ENCODE peak calls at places on chromosomes 16 and 17, in six cellular contexts. F is GM12878, W is K562, A is A549, X is endothelial cell of umbilical vein, H is HepG2. B is an unnamed sample.

GRCh38 chr17:27569257-27569722 is 61.7 kb upstream of the LGALS9 start:
- DNase-seq in F (no peak), W (peak), A (peak), X (peak), H (no peak), B (peak)

GRCh38 chr16:29857133-29857760 is 5.8 kb downstream of the CDIPT start:
- DNase-seq in F (no peak), W (no peak), A (no peak), X (no peak), H (no peak), B (no peak)

GRCh38 chr16:87946596-87947350 is 4.5 kb upstream of the BANP start:
- DNase-seq in F (no peak), W (no peak), A (no peak), X (no peak), H (no peak), B (no peak)

GRCh38 chr16:50458694-50459271 is 89.4 kb upstream of the NKD1 start:
- DNase-seq in F (no peak), W (no peak), A (no peak), X (no peak), H (no peak), B (no peak)

GRCh38 chr16:87295259-87295658 is 21.9 kb downstream of the C16orf95 start:
- DNase-seq in F (no peak), W (peak), A (no peak), X (no peak), H (peak), B (peak)

GRCh38 chr16:2749476-2749875 is 3.0 kb upstream of the SRRM2 start:
- DNase-seq in F (no peak), W (no peak), A (no peak), X (no peak), H (no peak), B (no peak)

GRCh38 chr17:47999612-48000011 is 28.7 kb downstream of the CDK5RAP3 start:
- DNase-seq in F (no peak), W (no peak), A (peak), X (peak), H (no peak), B (peak)

GRCh38 chr17:71440513-71440912 is 680.3 kb upstream of the SOX9 start:
- DNase-seq in F (no peak), W (no peak), A (no peak), X (no peak), H (no peak), B (no peak)

GRCh38 chr16:9107025-9107970 is 15.9 kb downstream of the HAPSTR1 start:
- DNase-seq in F (no peak), W (no peak), A (no peak), X (no peak), H (no peak), B (no peak)

GRCh38 chr16:16045879-16046278 is 96.5 kb downstream of the ABCC1 start:
- DNase-seq in F (no peak), W (no peak), A (no peak), X (no peak), H (no peak), B (peak)

GRCh38 chr17:45241315-45242011 is 19.8 kb downstream of the FMNL1 start:
- DNase-seq in F (no peak), W (peak), A (no peak), X (no peak), H (no peak), B (no peak)

GRCh38 chr16:86862596-86862995 is 284.2 kb downstream of the FOXL1 start:
- DNase-seq in F (no peak), W (no peak), A (no peak), X (peak), H (no peak), B (no peak)

GRCh38 chr17:46943511-46944393 is 20.8 kb downstream of the GOSR2 start:
- DNase-seq in F (no peak), W (peak), A (no peak), X (peak), H (peak), B (peak)

GRCh38 chr17:64221679-64222078 is 41.4 kb downstream of the TEX2 start:
- DNase-seq in F (no peak), W (no peak), A (no peak), X (no peak), H (no peak), B (no peak)

GRCh38 chr17:45924332-45924820 is 30.0 kb downstream of the MAPT start:
- DNase-seq in F (no peak), W (no peak), A (no peak), X (no peak), H (no peak), B (no peak)

GRCh38 chr17:72399608-72400487 is 279.0 kb downstream of the SOX9 start:
- DNase-seq in F (no peak), W (no peak), A (no peak), X (no peak), H (peak), B (no peak)

GRCh38 chr16:70800306-70800705 is 652 bp downstream of the VAC14 start:
- DNase-seq in F (no peak), W (no peak), A (no peak), X (no peak), H (no peak), B (no peak)

GRCh38 chr17:68431045-68431608 is 26.2 kb downstream of the WIPI1 start:
- DNase-seq in F (no peak), W (no peak), A (no peak), X (no peak), H (no peak), B (no peak)

GRCh38 chr17:10879110-10879509 is 41.2 kb upstream of the PIRT start:
- DNase-seq in F (no peak), W (no peak), A (no peak), X (no peak), H (no peak), B (peak)

GRCh38 chr16:29315916-29316517 is 90.5 kb downstream of the NPIPB11 start:
- DNase-seq in F (no peak), W (no peak), A (no peak), X (no peak), H (no peak), B (no peak)

GRCh38 chr16:69057400-69058378 is 47.8 kb upstream of the HAS3 start:
- DNase-seq in F (peak), W (no peak), A (peak), X (no peak), H (no peak), B (peak)

GRCh38 chr16:23801387-23801786 is 34.4 kb upstream of the PRKCB start:
- DNase-seq in F (no peak), W (peak), A (peak), X (peak), H (peak), B (peak)

GRCh38 chr17:4617090-4617489 is 24.4 kb downstream of the ALOX15 start:
- DNase-seq in F (no peak), W (no peak), A (no peak), X (no peak), H (no peak), B (no peak)

GRCh38 chr16:78770353-78771091 is 671.1 kb downstream of the WWOX start:
- DNase-seq in F (no peak), W (peak), A (peak), X (no peak), H (peak), B (peak)

GRCh38 chr16:17289671-17290070 is 181.1 kb downstream of the XYLT1 start:
- DNase-seq in F (no peak), W (no peak), A (no peak), X (no peak), H (no peak), B (no peak)

GRCh38 chr16:57348361-57348760 is 10.2 kb upstream of the CCL22 start:
- DNase-seq in F (no peak), W (no peak), A (no peak), X (no peak), H (no peak), B (no peak)

GRCh38 chr17:13106171-13106570 is 88.3 kb upstream of the ELAC2 start:
- DNase-seq in F (no peak), W (no peak), A (no peak), X (no peak), H (no peak), B (no peak)

GRCh38 chr17:14582996-14583395 is 282.1 kb downstream of the HS3ST3B1 start:
- DNase-seq in F (no peak), W (no peak), A (no peak), X (no peak), H (no peak), B (no peak)

GRCh38 chr17:62927083-62927482 is 39.0 kb upstream of the TANC2 start:
- DNase-seq in F (no peak), W (no peak), A (no peak), X (no peak), H (no peak), B (no peak)

GRCh38 chr16:78709137-78709871 is 609.9 kb downstream of the WWOX start:
- DNase-seq in F (no peak), W (no peak), A (no peak), X (no peak), H (no peak), B (no peak)

GRCh38 chr16:54421220-54421619 is 134.6 kb upstream of the IRX3 start:
- DNase-seq in F (no peak), W (no peak), A (no peak), X (no peak), H (no peak), B (no peak)

DNA sequence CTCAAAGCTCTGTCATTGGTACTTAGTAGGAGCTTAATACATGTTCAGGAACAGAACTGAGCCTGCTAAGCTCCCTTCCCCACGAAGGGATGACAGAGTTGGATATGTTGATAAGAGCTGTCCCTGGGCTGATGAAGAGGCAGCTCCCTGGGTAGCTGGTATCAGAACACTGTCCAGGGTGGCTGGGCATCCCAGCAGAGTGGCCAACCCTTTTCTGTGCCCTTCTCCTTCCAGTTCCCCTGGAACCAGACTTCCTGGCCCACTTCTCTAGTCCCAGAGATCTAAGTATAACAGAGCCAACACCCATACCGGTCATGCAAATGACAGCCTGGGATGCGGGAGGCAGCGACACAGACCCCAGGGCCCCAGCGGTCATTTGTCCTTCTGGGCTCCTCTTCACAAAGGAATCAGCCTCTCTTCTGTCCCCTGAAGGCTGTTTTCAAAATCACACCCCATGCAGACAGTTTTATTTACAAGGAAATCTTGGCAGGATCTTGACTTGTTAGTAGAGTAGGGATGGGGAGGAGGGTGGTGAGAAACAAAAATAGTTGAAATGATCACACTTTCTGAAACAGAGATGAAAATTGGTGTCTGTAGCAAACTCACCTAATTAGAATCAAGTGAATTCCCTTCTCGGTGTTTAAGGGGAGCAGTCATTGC is 1.4 kb upstream of the RHBDL3 start:
- DNase-seq in F (no peak), W (no peak), A (peak), X (no peak), H (no peak), B (no peak)
- TF ChIP-seq MYC in F (no peak), W (no peak), A (no peak), X (no peak), H (no peak), B (no peak)

GRCh38 chr16:75552951-75553350 is 3.1 kb downstream of the TMEM231 start:
- DNase-seq in F (no peak), W (no peak), A (no peak), X (peak), H (no peak), B (no peak)
- TF ChIP-seq MYC in F (no peak), W (no peak), A (no peak), X (no peak), H (no peak), B (no peak)

GRCh38 chr17:78127240-78127887 is 1.2 kb downstream of the TMC6 start:
- DNase-seq in F (no peak), W (peak), A (no peak), X (no peak), H (peak), B (peak)

GRCh38 chr17:78127888-78128615 is 503 bp downstream of the TMC6 start:
- DNase-seq in F (no peak), W (peak), A (peak), X (no peak), H (peak), B (peak)

GRCh38 chr17:78129385-78130079 is 977 bp upstream of the TMC6 start:
- DNase-seq in F (no peak), W (no peak), A (no peak), X (no peak), H (no peak), B (peak)

GRCh38 chr17:78130080-78130438 is 512 bp upstream of the TMC8 start:
- DNase-seq in F (no peak), W (no peak), A (no peak), X (no peak), H (no peak), B (no peak)

GRCh38 chr17:78128616-78129384 is at the start of gene TMC6:
- DNase-seq in F (no peak), W (peak), A (peak), X (peak), H (peak), B (peak)
- TF ChIP-seq MYC in F (no peak), W (peak), A (no peak), X (no peak), H (peak), B (peak)

GRCh38 chr17:17175917-17176316 is 30.2 kb downstream of the PLD6 start:
- DNase-seq in F (no peak), W (no peak), A (no peak), X (no peak), H (no peak), B (peak)
- TF ChIP-seq MYC in F (no peak), W (no peak), A (no peak), X (no peak), H (no peak), B (no peak)

DNA sequence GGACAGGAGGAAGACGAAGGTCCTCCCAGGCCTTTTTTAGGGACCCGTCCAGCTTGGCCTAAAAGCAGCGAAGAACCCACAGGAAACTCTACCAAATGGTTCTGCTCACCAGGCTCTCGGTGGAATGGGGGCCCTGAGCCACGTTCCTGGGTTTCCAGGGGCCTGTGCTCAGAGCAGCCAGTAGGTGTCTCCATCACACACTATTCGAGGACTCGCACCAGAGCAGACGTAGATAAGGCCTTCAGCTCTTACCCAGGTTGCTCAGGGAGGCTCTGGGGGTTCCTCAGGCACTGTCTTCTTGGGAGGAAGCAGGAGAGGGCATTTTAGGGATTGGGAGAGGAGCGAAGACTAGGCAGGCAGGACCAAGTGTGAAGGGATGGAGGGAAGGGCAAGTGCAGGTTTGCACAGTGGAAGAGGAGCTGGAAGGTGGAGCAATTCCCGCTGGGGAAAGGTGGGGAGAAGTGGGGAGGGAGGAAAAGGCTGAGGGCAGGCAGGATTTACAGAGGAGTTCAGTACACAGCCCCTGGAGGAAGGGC is 157.1 kb downstream of the RGS9 start:
- DNase-seq in F (no peak), W (peak), A (peak), X (peak), H (peak), B (peak)
- TF ChIP-seq MYC in F (no peak), W (no peak), A (no peak), X (no peak), H (no peak), B (no peak)

GRCh38 chr17:20256144-20256543 is 211.2 kb downstream of the LGALS9B start:
- DNase-seq in F (no peak), W (no peak), A (no peak), X (no peak), H (no peak), B (no peak)

GRCh38 chr17:20253323-20253722 is 214.0 kb downstream of the LGALS9B start:
- DNase-seq in F (no peak), W (no peak), A (no peak), X (no peak), H (no peak), B (no peak)

GRCh38 chr17:20262116-20262977 is 205.0 kb downstream of the LGALS9B start:
- DNase-seq in F (no peak), W (no peak), A (no peak), X (peak), H (no peak), B (no peak)

GRCh38 chr17:20259668-20260067 is 207.7 kb downstream of the LGALS9B start:
- DNase-seq in F (no peak), W (no peak), A (no peak), X (no peak), H (no peak), B (no peak)

DNA sequence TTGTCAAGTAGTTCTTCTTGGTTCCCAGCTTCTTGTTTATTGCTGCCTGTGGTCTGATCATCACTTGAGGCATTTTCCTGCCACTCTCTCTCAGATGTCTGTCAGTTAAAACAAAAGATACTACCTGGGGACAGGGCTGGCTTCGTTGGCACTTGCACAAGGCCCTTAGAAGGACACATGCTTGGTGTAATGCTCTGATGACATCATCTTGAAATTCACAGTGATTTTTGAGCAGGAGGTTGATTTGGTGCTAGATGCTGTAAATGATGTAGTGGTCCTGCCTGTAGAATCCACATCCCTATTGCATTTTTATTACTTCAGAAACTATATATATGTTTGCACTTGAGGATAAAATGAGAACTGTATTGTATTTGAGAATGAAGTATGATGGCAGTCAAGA is 210.3 kb downstream of the LGALS9B start:
- DNase-seq in F (no peak), W (no peak), A (no peak), X (no peak), H (no peak), B (no peak)
- TF ChIP-seq MYC in F (no peak), W (no peak), A (no peak), X (no peak), H (no peak), B (no peak)

GRCh38 chr17:32752934-32753333 is 124.0 kb downstream of the MYO1D start:
- DNase-seq in F (no peak), W (no peak), A (no peak), X (no peak), H (no peak), B (no peak)

GRCh38 chr17:32757963-32758362 is 119.0 kb downstream of the MYO1D start:
- DNase-seq in F (no peak), W (no peak), A (no peak), X (peak), H (no peak), B (no peak)

GRCh38 chr17:32759476-32759875 is 117.4 kb downstream of the MYO1D start:
- DNase-seq in F (no peak), W (no peak), A (no peak), X (no peak), H (no peak), B (no peak)

GRCh38 chr17:32756696-32757095 is 120.2 kb downstream of the MYO1D start:
- DNase-seq in F (no peak), W (no peak), A (no peak), X (no peak), H (no peak), B (no peak)

GRCh38 chr17:32755045-32755805 is 121.7 kb downstream of the MYO1D start:
- DNase-seq in F (no peak), W (peak), A (peak), X (peak), H (peak), B (peak)
- TF ChIP-seq MYC in F (no peak), W (no peak), A (no peak), X (no peak), H (no peak), B (no peak)

DNA sequence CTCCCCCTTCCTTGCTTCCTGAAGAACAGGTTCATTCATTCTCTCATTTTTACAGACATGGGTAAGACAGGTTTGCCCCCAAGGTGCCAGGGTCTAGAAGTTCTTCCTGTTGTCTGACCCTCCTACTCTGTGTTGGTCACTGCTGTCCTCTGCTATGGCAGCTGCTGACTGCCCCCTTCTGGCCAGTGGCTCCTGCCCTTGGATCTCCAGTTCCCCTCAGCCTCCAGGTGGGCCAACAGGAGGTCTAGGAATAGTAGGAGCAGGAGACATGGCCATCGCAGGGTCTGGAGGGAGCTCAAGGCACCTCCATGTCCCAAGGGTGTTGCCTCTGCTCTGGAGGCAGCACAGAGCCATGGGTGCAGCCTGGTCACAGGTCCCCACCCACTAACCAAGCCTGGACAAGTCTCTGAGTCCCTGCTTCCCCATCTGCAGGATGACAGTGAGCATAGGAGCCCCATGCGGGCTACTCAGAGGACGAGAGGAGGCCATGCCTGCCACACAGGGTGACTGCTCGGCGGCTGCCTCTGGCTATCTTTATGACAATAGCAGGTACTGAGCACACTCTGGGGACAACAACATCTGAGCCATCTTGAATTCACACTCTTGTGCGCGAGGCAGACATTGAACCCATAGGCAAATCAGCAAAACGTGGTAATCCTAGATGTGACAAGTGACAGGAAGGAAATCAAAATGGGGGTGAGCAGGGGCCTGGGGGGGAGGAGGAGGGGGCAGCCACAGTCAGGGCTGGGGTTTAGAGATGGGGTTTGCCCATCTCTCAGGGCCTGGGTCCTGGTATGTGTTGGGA is 27.0 kb upstream of the NXPH3 start:
- DNase-seq in F (no peak), W (peak), A (peak), X (no peak), H (peak), B (peak)
- TF ChIP-seq MYC in F (no peak), W (no peak), A (no peak), X (no peak), H (no peak), B (no peak)

DNA sequence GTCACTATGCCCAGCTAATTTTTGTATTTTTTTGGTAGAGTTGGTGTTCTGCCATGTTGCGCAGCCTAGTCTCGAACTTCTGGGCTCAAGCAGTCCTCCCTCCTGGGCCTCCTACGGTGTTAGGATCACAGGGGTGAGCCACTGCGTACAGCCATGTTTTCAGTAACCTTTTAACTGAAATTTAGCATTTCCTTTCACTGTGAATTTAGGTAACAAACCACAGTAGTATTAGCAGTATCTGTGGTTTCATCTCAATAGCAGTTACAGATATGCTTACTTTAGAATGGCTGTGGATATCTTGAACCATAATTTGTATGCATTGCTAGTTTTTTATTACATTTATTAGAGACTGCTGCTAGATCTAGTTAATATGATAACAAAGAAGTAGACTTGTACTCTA is 4.3 kb upstream of the RANGRF start:
- DNase-seq in F (no peak), W (no peak), A (no peak), X (no peak), H (no peak), B (no peak)
- TF ChIP-seq MYC in F (no peak), W (no peak), A (no peak), X (no peak), H (no peak), B (no peak)